ENCODE peak calls at places on chromosomes 3 and 15, in eight cellular contexts. One of them, this sample, is unnamed.

GRCh38 chr3:49661281-49661680 is 12.9 kb upstream of the APEH start:
- DNase-seq in RWPE1: no peak
- DNase-seq in foreskin fibroblast: no peak
- DNase-seq in iPS-NIHi11: no peak
- DNase-seq in activated naive CD4-positive, alpha-beta T cell treated with anti-CD3 and anti-CD28 coated beads for 36 hours: no peak
- DNase-seq in AG04450: no peak
- DNase-seq in activated CD8-positive, alpha-beta memory T cell treated with anti-CD3 and anti-CD28 coated beads for 24 hours: no peak
- DNase-seq in amygdala: no peak
- DNase-seq in this sample: no peak

GRCh38 chr3:59654120-59654952 is 604.5 kb upstream of the CFAP20DC start:
- DNase-seq in AG04450: no peak
- DNase-seq in iPS-NIHi11: no peak
- DNase-seq in foreskin fibroblast: no peak
- DNase-seq in amygdala: no peak
- DNase-seq in activated naive CD4-positive, alpha-beta T cell treated with anti-CD3 and anti-CD28 coated beads for 36 hours: no peak
- DNase-seq in activated CD8-positive, alpha-beta memory T cell treated with anti-CD3 and anti-CD28 coated beads for 24 hours: no peak
- DNase-seq in RWPE1: peak; percentile 20
- DNase-seq in this sample: no peak

GRCh38 chr3:19256313-19256712 is 108.0 kb downstream of the KCNH8 start:
- DNase-seq in activated naive CD4-positive, alpha-beta T cell treated with anti-CD3 and anti-CD28 coated beads for 36 hours: peak; percentile 9
- DNase-seq in RWPE1: no peak
- DNase-seq in iPS-NIHi11: peak; percentile 12
- DNase-seq in activated CD8-positive, alpha-beta memory T cell treated with anti-CD3 and anti-CD28 coated beads for 24 hours: no peak
- DNase-seq in foreskin fibroblast: no peak
- DNase-seq in AG04450: no peak
- DNase-seq in amygdala: no peak
- DNase-seq in this sample: peak; percentile 28

GRCh38 chr15:68814596-68814995 is 6.1 kb downstream of the ANP32A start:
- DNase-seq in activated naive CD4-positive, alpha-beta T cell treated with anti-CD3 and anti-CD28 coated beads for 36 hours: no peak
- DNase-seq in AG04450: no peak
- DNase-seq in activated CD8-positive, alpha-beta memory T cell treated with anti-CD3 and anti-CD28 coated beads for 24 hours: no peak
- DNase-seq in foreskin fibroblast: no peak
- DNase-seq in RWPE1: no peak
- DNase-seq in iPS-NIHi11: no peak
- DNase-seq in amygdala: no peak
- DNase-seq in this sample: no peak

GRCh38 chr3:43102773-43103480 is 3.0 kb downstream of the POMGNT2 start:
- DNase-seq in RWPE1: no peak
- DNase-seq in AG04450: no peak
- DNase-seq in amygdala: no peak
- DNase-seq in activated naive CD4-positive, alpha-beta T cell treated with anti-CD3 and anti-CD28 coated beads for 36 hours: no peak
- DNase-seq in foreskin fibroblast: no peak
- DNase-seq in iPS-NIHi11: no peak
- DNase-seq in activated CD8-positive, alpha-beta memory T cell treated with anti-CD3 and anti-CD28 coated beads for 24 hours: no peak
- DNase-seq in this sample: no peak

GRCh38 chr3:178778579-178778978 is 242.3 kb downstream of the KCNMB2 start:
- DNase-seq in RWPE1: no peak
- DNase-seq in activated naive CD4-positive, alpha-beta T cell treated with anti-CD3 and anti-CD28 coated beads for 36 hours: no peak
- DNase-seq in iPS-NIHi11: no peak
- DNase-seq in amygdala: no peak
- DNase-seq in AG04450: no peak
- DNase-seq in activated CD8-positive, alpha-beta memory T cell treated with anti-CD3 and anti-CD28 coated beads for 24 hours: no peak
- DNase-seq in foreskin fibroblast: no peak
- DNase-seq in this sample: no peak

GRCh38 chr15:73325191-73325980 is 43.4 kb downstream of the HCN4 start:
- DNase-seq in amygdala: no peak
- DNase-seq in activated CD8-positive, alpha-beta memory T cell treated with anti-CD3 and anti-CD28 coated beads for 24 hours: no peak
- DNase-seq in RWPE1: no peak
- DNase-seq in foreskin fibroblast: no peak
- DNase-seq in AG04450: no peak
- DNase-seq in activated naive CD4-positive, alpha-beta T cell treated with anti-CD3 and anti-CD28 coated beads for 36 hours: peak; percentile 26
- DNase-seq in iPS-NIHi11: peak; percentile 71
- DNase-seq in this sample: peak; percentile 35

GRCh38 chr15:29889545-29890329 is 67.5 kb upstream of the TJP1 start:
- DNase-seq in amygdala: no peak
- DNase-seq in iPS-NIHi11: peak; percentile 45
- DNase-seq in RWPE1: no peak
- DNase-seq in activated naive CD4-positive, alpha-beta T cell treated with anti-CD3 and anti-CD28 coated beads for 36 hours: no peak
- DNase-seq in AG04450: no peak
- DNase-seq in activated CD8-positive, alpha-beta memory T cell treated with anti-CD3 and anti-CD28 coated beads for 24 hours: no peak
- DNase-seq in foreskin fibroblast: no peak
- DNase-seq in this sample: no peak

GRCh38 chr3:189914799-189915198 is 205.9 kb downstream of the P3H2 start:
- DNase-seq in iPS-NIHi11: no peak
- DNase-seq in RWPE1: peak; percentile 81
- DNase-seq in activated naive CD4-positive, alpha-beta T cell treated with anti-CD3 and anti-CD28 coated beads for 36 hours: no peak
- DNase-seq in foreskin fibroblast: peak; percentile 89
- DNase-seq in AG04450: peak; percentile 75
- DNase-seq in amygdala: no peak
- DNase-seq in activated CD8-positive, alpha-beta memory T cell treated with anti-CD3 and anti-CD28 coated beads for 24 hours: no peak
- DNase-seq in this sample: no peak

GRCh38 chr3:71063768-71064287 is 519.7 kb downstream of the FOXP1 start:
- DNase-seq in activated CD8-positive, alpha-beta memory T cell treated with anti-CD3 and anti-CD28 coated beads for 24 hours: peak; percentile 83
- DNase-seq in foreskin fibroblast: no peak
- DNase-seq in AG04450: no peak
- DNase-seq in RWPE1: peak; percentile 49
- DNase-seq in activated naive CD4-positive, alpha-beta T cell treated with anti-CD3 and anti-CD28 coated beads for 36 hours: peak; percentile 79
- DNase-seq in iPS-NIHi11: no peak
- DNase-seq in amygdala: no peak
- DNase-seq in this sample: no peak

GRCh38 chr15:24954783-24955548 is at the start of the genes SNRPN and SNURF:
- DNase-seq in amygdala: peak; percentile 29
- DNase-seq in iPS-NIHi11: peak; percentile 63
- DNase-seq in foreskin fibroblast: peak; percentile 72
- DNase-seq in AG04450: peak; percentile 38
- DNase-seq in RWPE1: peak; percentile 11
- DNase-seq in activated naive CD4-positive, alpha-beta T cell treated with anti-CD3 and anti-CD28 coated beads for 36 hours: peak; percentile 72
- DNase-seq in activated CD8-positive, alpha-beta memory T cell treated with anti-CD3 and anti-CD28 coated beads for 24 hours: peak; percentile 82
- DNase-seq in this sample: peak; percentile 44

GRCh38 chr15:57500979-57501576 is 90.6 kb upstream of the MYZAP start:
- DNase-seq in RWPE1: peak; percentile 16
- DNase-seq in foreskin fibroblast: no peak
- DNase-seq in AG04450: no peak
- DNase-seq in activated CD8-positive, alpha-beta memory T cell treated with anti-CD3 and anti-CD28 coated beads for 24 hours: no peak
- DNase-seq in amygdala: no peak
- DNase-seq in iPS-NIHi11: no peak
- DNase-seq in activated naive CD4-positive, alpha-beta T cell treated with anti-CD3 and anti-CD28 coated beads for 36 hours: no peak
- DNase-seq in this sample: no peak

GRCh38 chr15:76206325-76206976 is 104.8 kb downstream of the ETFA start:
- DNase-seq in AG04450: no peak
- DNase-seq in foreskin fibroblast: no peak
- DNase-seq in RWPE1: peak; percentile 65
- DNase-seq in activated naive CD4-positive, alpha-beta T cell treated with anti-CD3 and anti-CD28 coated beads for 36 hours: no peak
- DNase-seq in activated CD8-positive, alpha-beta memory T cell treated with anti-CD3 and anti-CD28 coated beads for 24 hours: no peak
- DNase-seq in iPS-NIHi11: peak; percentile 51
- DNase-seq in amygdala: peak; percentile 38
- DNase-seq in this sample: no peak

GRCh38 chr15:48862705-48863104 is 15.2 kb upstream of the EID1 start:
- DNase-seq in foreskin fibroblast: no peak
- DNase-seq in AG04450: no peak
- DNase-seq in amygdala: no peak
- DNase-seq in activated naive CD4-positive, alpha-beta T cell treated with anti-CD3 and anti-CD28 coated beads for 36 hours: peak; percentile 13
- DNase-seq in iPS-NIHi11: no peak
- DNase-seq in activated CD8-positive, alpha-beta memory T cell treated with anti-CD3 and anti-CD28 coated beads for 24 hours: no peak
- DNase-seq in RWPE1: no peak
- DNase-seq in this sample: peak; percentile 57

GRCh38 chr3:133169669-133170068 is 131.5 kb downstream of the TMEM108 start:
- DNase-seq in amygdala: no peak
- DNase-seq in activated CD8-positive, alpha-beta memory T cell treated with anti-CD3 and anti-CD28 coated beads for 24 hours: no peak
- DNase-seq in RWPE1: no peak
- DNase-seq in AG04450: no peak
- DNase-seq in activated naive CD4-positive, alpha-beta T cell treated with anti-CD3 and anti-CD28 coated beads for 36 hours: no peak
- DNase-seq in iPS-NIHi11: no peak
- DNase-seq in foreskin fibroblast: no peak
- DNase-seq in this sample: no peak

GRCh38 chr3:58047806-58048205 is 39.6 kb downstream of the FLNB start:
- DNase-seq in foreskin fibroblast: peak; percentile 93
- DNase-seq in activated CD8-positive, alpha-beta memory T cell treated with anti-CD3 and anti-CD28 coated beads for 24 hours: no peak
- DNase-seq in RWPE1: no peak
- DNase-seq in amygdala: no peak
- DNase-seq in activated naive CD4-positive, alpha-beta T cell treated with anti-CD3 and anti-CD28 coated beads for 36 hours: no peak
- DNase-seq in iPS-NIHi11: no peak
- DNase-seq in AG04450: no peak
- DNase-seq in this sample: no peak

GRCh38 chr15:54345827-54346226 is 367.6 kb downstream of the UNC13C start:
- DNase-seq in activated naive CD4-positive, alpha-beta T cell treated with anti-CD3 and anti-CD28 coated beads for 36 hours: no peak
- DNase-seq in amygdala: no peak
- DNase-seq in iPS-NIHi11: no peak
- DNase-seq in AG04450: no peak
- DNase-seq in foreskin fibroblast: no peak
- DNase-seq in RWPE1: no peak
- DNase-seq in activated CD8-positive, alpha-beta memory T cell treated with anti-CD3 and anti-CD28 coated beads for 24 hours: no peak
- DNase-seq in this sample: no peak

GRCh38 chr3:72247126-72247525 is 462.2 kb upstream of the PROK2 start:
- DNase-seq in RWPE1: no peak
- DNase-seq in amygdala: no peak
- DNase-seq in iPS-NIHi11: no peak
- DNase-seq in activated naive CD4-positive, alpha-beta T cell treated with anti-CD3 and anti-CD28 coated beads for 36 hours: no peak
- DNase-seq in AG04450: no peak
- DNase-seq in foreskin fibroblast: no peak
- DNase-seq in activated CD8-positive, alpha-beta memory T cell treated with anti-CD3 and anti-CD28 coated beads for 24 hours: no peak
- DNase-seq in this sample: no peak

GRCh38 chr3:39250116-39250747 is 29.6 kb downstream of the CX3CR1 start:
- DNase-seq in foreskin fibroblast: no peak
- DNase-seq in amygdala: no peak
- DNase-seq in activated CD8-positive, alpha-beta memory T cell treated with anti-CD3 and anti-CD28 coated beads for 24 hours: no peak
- DNase-seq in RWPE1: no peak
- DNase-seq in activated naive CD4-positive, alpha-beta T cell treated with anti-CD3 and anti-CD28 coated beads for 36 hours: no peak
- DNase-seq in AG04450: no peak
- DNase-seq in iPS-NIHi11: no peak
- DNase-seq in this sample: no peak